ENCODE peak calls at places on chromosomes 3 and 15, in ten cellular contexts. R is KBM-7; J is caudate nucleus; C is activated naive CD4-positive, alpha-beta T cell; M is NCI-H146; I is left cardiac atrium; E is T47D; T is midbrain; Y is bronchial epithelial cell; U is Caki2. V is an unnamed sample.

GRCh38 chr15:91839867-91840266 is 13.6 kb upstream of the SLCO3A1 start:
- DNase-seq in J (no peak), I (no peak), C (no peak), R (no peak), M (no peak), E (no peak), Y (peak; percentile 68), T (no peak), U (no peak), V (no peak)

GRCh38 chr15:47503884-47504283 is 213.4 kb upstream of the SEMA6D start:
- DNase-seq in J (no peak), R (no peak), C (no peak), Y (no peak), U (no peak), E (no peak), T (peak; percentile 20), I (no peak), M (no peak), V (no peak)

GRCh38 chr3:171349392-171349791 is 110.8 kb downstream of the TNIK start:
- DNase-seq in R (no peak), M (no peak), J (no peak), C (no peak), U (no peak), T (no peak), Y (peak; percentile 38), E (no peak), I (no peak), V (no peak)

GRCh38 chr3:23203651-23204111 is 554 bp downstream of the UBE2E2 start:
- DNase-seq in M (peak; percentile 48), I (peak; percentile 43), C (no peak), T (peak; percentile 47), R (peak; percentile 53), J (no peak), Y (peak; percentile 15), E (no peak), U (no peak), V (no peak)

GRCh38 chr3:107822308-107822707 is 268.5 kb downstream of the CD47 start:
- DNase-seq in Y (no peak), E (no peak), C (no peak), R (no peak), U (no peak), T (no peak), I (no peak), M (no peak), J (no peak), V (no peak)

GRCh38 chr15:91473894-91474293 is 373.8 kb downstream of the SV2B start:
- DNase-seq in E (no peak), M (no peak), Y (no peak), R (no peak), J (no peak), C (no peak), T (no peak), I (no peak), U (no peak), V (no peak)

GRCh38 chr3:111081008-111081545 is 9.5 kb downstream of the NECTIN3 start:
- DNase-seq in C (no peak), I (no peak), U (no peak), J (no peak), E (no peak), R (no peak), M (no peak), Y (no peak), T (no peak), V (no peak)

GRCh38 chr15:78616506-78616905 is 4.3 kb downstream of the CHRNA3 start:
- DNase-seq in C (no peak), E (no peak), T (no peak), M (no peak), J (no peak), U (no peak), Y (no peak), R (no peak), I (no peak), V (no peak)

GRCh38 chr3:78765671-78766485 is 1001.9 kb downstream of the ROBO1 start:
- DNase-seq in M (peak; percentile 80), Y (no peak), U (no peak), E (no peak), C (no peak), J (no peak), I (no peak), R (no peak), T (no peak), V (no peak)

GRCh38 chr3:15331606-15332404 is 581 bp downstream of the SH3BP5 start:
- DNase-seq in R (peak; percentile 35), I (peak; percentile 51), U (no peak), C (peak; percentile 20), E (peak; percentile 25), M (no peak), J (peak; percentile 63), Y (no peak), T (peak; percentile 34), V (no peak)

GRCh38 chr3:31945738-31946052 is 35.4 kb downstream of the OSBPL10 start:
- DNase-seq in M (no peak), U (no peak), I (no peak), R (no peak), E (no peak), T (no peak), Y (no peak), J (no peak), C (no peak), V (no peak)

GRCh38 chr3:192819001-192819569 is 91.7 kb upstream of the FGF12 start:
- DNase-seq in J (no peak), C (no peak), Y (peak; percentile 87), R (no peak), U (peak; percentile 87), E (no peak), T (no peak), M (no peak), I (peak; percentile 29), V (peak; percentile 6)

GRCh38 chr15:47609693-47610092 is 107.6 kb upstream of the SEMA6D start:
- DNase-seq in J (no peak), C (no peak), R (no peak), M (peak; percentile 90), E (no peak), T (no peak), Y (no peak), U (no peak), I (no peak), V (no peak)

GRCh38 chr15:57183041-57183440 is 193.3 kb upstream of the CGNL1 start:
- DNase-seq in J (no peak), M (no peak), Y (no peak), C (no peak), E (no peak), U (no peak), I (no peak), R (no peak), T (no peak), V (no peak)

GRCh38 chr3:170598091-170598502 is 12.2 kb upstream of the SLC7A14 start:
- DNase-seq in I (no peak), T (peak; percentile 31), U (no peak), C (no peak), J (no peak), E (no peak), Y (no peak), R (no peak), M (no peak), V (no peak)

GRCh38 chr3:46852839-46853355 is 10.3 kb downstream of the MYL3 start:
- DNase-seq in I (no peak), U (no peak), Y (no peak), C (no peak), E (no peak), J (no peak), M (no peak), R (no peak), T (no peak), V (no peak)

GRCh38 chr15:96093063-96093462 is 237.4 kb upstream of the NR2F2 start:
- DNase-seq in M (no peak), E (no peak), I (no peak), J (no peak), C (no peak), Y (no peak), U (no peak), T (no peak), R (no peak), V (no peak)

GRCh38 chr15:92618121-92618520 is 37.5 kb downstream of the FAM174B start:
- DNase-seq in E (no peak), Y (no peak), M (no peak), J (no peak), R (no peak), I (no peak), C (no peak), T (no peak), U (no peak), V (no peak)

GRCh38 chr15:43218908-43219706 is 1.7 kb downstream of the EPB42 start:
- DNase-seq in U (no peak), J (no peak), R (no peak), E (no peak), M (no peak), C (no peak), I (no peak), T (no peak), Y (peak; percentile 88), V (no peak)

GRCh38 chr3:129718201-129718600 is 111.7 kb upstream of the PLXND1 start:
- DNase-seq in C (no peak), M (no peak), U (no peak), J (no peak), R (no peak), I (no peak), Y (no peak), T (no peak), E (no peak), V (no peak)

GRCh38 chr3:129312671-129313414 is 34.2 kb downstream of the HMCES start:
- DNase-seq in U (no peak), E (no peak), R (peak; percentile 35), T (no peak), Y (no peak), J (no peak), M (no peak), I (no peak), C (no peak), V (no peak)

GRCh38 chr3:11820540-11821041 is 26.1 kb downstream of the TAMM41 start:
- DNase-seq in C (no peak), I (no peak), T (no peak), E (no peak), Y (no peak), U (no peak), R (no peak), M (no peak), J (no peak), V (no peak)

GRCh38 chr15:85289677-85290365 is 90.6 kb upstream of the AKAP13 start:
- DNase-seq in M (peak; percentile 14), U (peak; percentile 6), E (peak; percentile 48), Y (peak; percentile 74), R (peak; percentile 55), T (peak; percentile 63), C (no peak), J (no peak), I (peak; percentile 65), V (no peak)

GRCh38 chr3:180523040-180523439 is 78.9 kb upstream of the TTC14 start:
- DNase-seq in R (peak; percentile 1), E (no peak), M (no peak), C (no peak), I (no peak), U (no peak), J (no peak), Y (no peak), T (no peak), V (no peak)

GRCh38 chr3:157585386-157585785 is 82.2 kb upstream of the VEPH1 start:
- DNase-seq in E (no peak), J (no peak), U (no peak), R (no peak), C (no peak), Y (no peak), T (no peak), I (no peak), M (no peak), V (no peak)

GRCh38 chr15:80003171-80003570 is 32.2 kb upstream of the BCL2A1 start:
- DNase-seq in C (no peak), I (no peak), U (no peak), M (no peak), J (no peak), E (no peak), Y (no peak), R (peak; percentile 85), T (no peak), V (no peak)

GRCh38 chr3:18424862-18425640 is at the start of gene SATB1:
- DNase-seq in I (peak; percentile 84), C (peak; percentile 63), J (peak; percentile 72), E (no peak), M (peak; percentile 62), U (peak; percentile 39), R (peak; percentile 73), T (peak; percentile 70), Y (peak; percentile 19), V (peak; percentile 47)

GRCh38 chr15:31304736-31305365 is 21.8 kb upstream of the KLF13 start:
- DNase-seq in T (no peak), I (no peak), R (peak; percentile 13), E (no peak), M (peak; percentile 81), U (no peak), J (no peak), Y (no peak), C (no peak), V (no peak)

V was measured in effector memory CD4-positive, alpha-beta T cell.